ENCODE peak calls at places on chromosomes 16 and 17, in six cellular contexts. W is uterus, Z is endodermal cell, M is HCT116, K is heart left ventricle, G is aorta. C is an unnamed sample. For H3K27me3 and H3K4me1, the result is how much of the 10 kb centered on the place peaks cover.

GRCh38 chr17:19433727-19434340 is 22.8 kb downstream of the RNF112 start:
- DNase-seq in W (no peak), Z (peak), M (no peak), K (no peak), G (no peak), C (no peak)

GRCh38 chr16:84119368-84119767 is 2.6 kb upstream of the MBTPS1 start:
- DNase-seq in W (no peak), Z (no peak), M (no peak), K (no peak), G (no peak), C (no peak)

GRCh38 chr16:19688396-19689024 is 29.5 kb downstream of the KNOP1 start:
- DNase-seq in W (no peak), Z (no peak), M (no peak), K (no peak), G (no peak), C (no peak)

GRCh38 chr16:8346291-8346690 is 244.0 kb downstream of the TMEM114 start:
- DNase-seq in W (no peak), Z (peak), M (no peak), K (no peak), G (no peak), C (no peak)

GRCh38 chr16:50584033-50584722 is 36.0 kb downstream of the NKD1 start:
- DNase-seq in W (no peak), Z (no peak), M (no peak), K (no peak), G (no peak), C (no peak)

GRCh38 chr16:51666821-51667220 is 515.8 kb upstream of the SALL1 start:
- DNase-seq in W (no peak), Z (no peak), M (no peak), K (no peak), G (no peak), C (no peak)

GRCh38 chr16:84759906-84760305 is 59.9 kb upstream of the CRISPLD2 start:
- DNase-seq in W (no peak), Z (no peak), M (no peak), K (no peak), G (no peak), C (no peak)

GRCh38 chr17:29764748-29765147 is 142.0 kb upstream of the CORO6 start:
- DNase-seq in W (no peak), Z (no peak), M (no peak), K (no peak), G (no peak), C (no peak)

GRCh38 chr17:69574257-69575197 is 160.0 kb downstream of the MAP2K6 start:
- DNase-seq in W (no peak), Z (no peak), M (no peak), K (peak), G (no peak), C (no peak)

GRCh38 chr17:8057691-8058114 is 18.8 kb downstream of the ALOX15B start:
- DNase-seq in W (peak), Z (peak), M (peak), K (no peak), G (no peak), C (peak)

GRCh38 chr16:85959686-85960085 is 60.7 kb downstream of the IRF8 start:
- DNase-seq in W (no peak), Z (no peak), M (no peak), K (peak), G (no peak), C (peak)

GRCh38 chr16:1221628-1222552 is 3.2 kb downstream of the TPSG1 start:
- DNase-seq in W (no peak), Z (no peak), M (no peak), K (no peak), G (no peak), C (no peak)

GRCh38 chr16:84086996-84087395 is 29.7 kb downstream of the MBTPS1 start:
- DNase-seq in W (no peak), Z (no peak), M (no peak), K (no peak), G (no peak), C (no peak)

GRCh38 chr17:31321971-31322370 is 549 bp upstream of the EVI2A start:
- DNase-seq in W (no peak), Z (no peak), M (no peak), K (no peak), G (no peak), C (no peak)

GRCh38 chr17:43880420-43880991 is 26.8 kb downstream of the MPP2 start:
- DNase-seq in W (peak), Z (peak), M (peak), K (no peak), G (no peak), C (peak)

GRCh38 chr16:57757883-57758282 is 22.3 kb downstream of the KATNB1 start:
- DNase-seq in W (no peak), Z (no peak), M (no peak), K (no peak), G (peak), C (no peak)

GRCh38 chr16:57562066-57562465 is 19.6 kb downstream of the ADGRG5 start:
- DNase-seq in W (no peak), Z (no peak), M (no peak), K (no peak), G (no peak), C (no peak)

GRCh38 chr17:8799001-8799850 is at the start of gene MFSD6L:
- DNase-seq in W (no peak), Z (peak), M (no peak), K (no peak), G (no peak), C (peak)

GRCh38 chr17:81239714-81240555 is 817 bp downstream of the NDUFAF8 start:
- DNase-seq in W (no peak), Z (no peak), M (no peak), K (no peak), G (no peak), C (no peak)

GRCh38 chr16:49750341-49751011 is 105.4 kb downstream of the ZNF423 start:
- DNase-seq in W (no peak), Z (no peak), M (no peak), K (no peak), G (no peak), C (no peak)

GRCh38 chr16:27840311-27841060 is 223.0 kb downstream of the GSG1L start:
- DNase-seq in W (no peak), Z (peak), M (no peak), K (no peak), G (no peak), C (no peak)

GRCh38 chr17:28573521-28573920 is 2.2 kb upstream of the PIGS start:
- DNase-seq in W (no peak), Z (peak), M (no peak), K (no peak), G (no peak), C (no peak)

GRCh38 chr16:67169642-67170167 is 633 bp upstream of the NOL3 start:
- DNase-seq in W (no peak), Z (peak), M (no peak), K (peak), G (no peak), C (peak)

GRCh38 chr17:74126179-74126900 is 77.1 kb upstream of the RPL38 start:
- DNase-seq in W (no peak), Z (peak), M (no peak), K (no peak), G (no peak), C (peak)
- H3K27me3 ChIP-seq in W (under half), Z (under half), M (under half), K (under half), G (under half), C (under half)

GRCh38 chr17:35789044-35789443 is 6.4 kb downstream of the MMP28 start:
- DNase-seq in W (no peak), Z (no peak), M (no peak), K (no peak), G (no peak), C (no peak)
- H3K4me1 ChIP-seq in W (under half), Z (under half), M (under half), K (under half), G (under half), C (under half)

GRCh38 chr17:45893725-45894021 is 681 bp upstream of the MAPT start:
- DNase-seq in W (no peak), Z (no peak), M (no peak), K (no peak), G (no peak), C (no peak)

GRCh38 chr17:45895304-45895968 is 1.1 kb downstream of the MAPT start:
- DNase-seq in W (no peak), Z (peak), M (no peak), K (no peak), G (no peak), C (no peak)

GRCh38 chr17:45894022-45894784 is at the start of gene MAPT:
- DNase-seq in W (peak), Z (peak), M (peak), K (peak), G (peak), C (peak)

GRCh38 chr17:45896803-45897693 is 2.7 kb downstream of the MAPT start:
- DNase-seq in W (no peak), Z (peak), M (no peak), K (no peak), G (no peak), C (no peak)

GRCh38 chr17:45895969-45896793 is 1.8 kb downstream of the MAPT start:
- DNase-seq in W (no peak), Z (peak), M (no peak), K (no peak), G (no peak), C (no peak)
- H3K27me3 ChIP-seq in W (under half), Z (half or more), M (under half), K (under half), G (under half), C (under half)

GRCh38 chr17:50115744-50116143 is 14.2 kb downstream of the SAMD14 start:
- DNase-seq in W (no peak), Z (no peak), M (no peak), K (no peak), G (no peak), C (no peak)
- H3K4me1 ChIP-seq in W (under half), Z (under half), M (under half), K (under half), G (under half), C (under half)

GRCh38 chr16:86960266-86960665 is 356.9 kb downstream of the C16orf95 start:
- DNase-seq in W (no peak), Z (no peak), M (no peak), K (no peak), G (no peak), C (no peak)
- H3K27me3 ChIP-seq in W (under half), Z (under half), M (under half), K (under half), G (under half), C (under half)